ENCODE peak calls at places on chromosomes 4 and X, in ten cellular contexts. B, Q, W, N, Y, G, M, R, H and A are unnamed samples.

GRCh38 chr4:16204505-16204904 is 21.8 kb downstream of the TAPT1 start:
- DNase-seq in W (peak; percentile 68), H (no peak), Y (no peak), M (no peak), G (peak; percentile 41), Q (no peak), B (no peak), N (no peak), R (no peak), A (no peak)

GRCh38 chr4:158018090-158018808 is 154.6 kb downstream of the GASK1B start:
- DNase-seq in Y (no peak), H (no peak), G (no peak), M (no peak), Q (no peak), N (no peak), R (no peak), B (no peak), W (no peak), A (no peak)

GRCh38 chrX:154727418-154728323 is 23.2 kb downstream of the GAB3 start:
- DNase-seq in N (no peak), B (peak; percentile 78), Q (peak; percentile 73), R (peak; percentile 49), Y (peak; percentile 83), G (peak; percentile 65), M (peak; percentile 65), W (no peak), H (no peak), A (no peak)

GRCh38 chrX:85084770-85085393 is 81.2 kb downstream of the APOOL start:
- DNase-seq in Y (no peak), B (no peak), R (peak; percentile 21), Q (peak; percentile 54), W (no peak), M (no peak), N (no peak), H (peak; percentile 23), G (no peak), A (peak; percentile 35)

GRCh38 chrX:123961268-123962005 is at the start of gene STAG2:
- DNase-seq in Q (peak; percentile 74), Y (peak; percentile 86), R (peak; percentile 86), N (peak; percentile 86), G (peak; percentile 66), H (peak; percentile 78), M (peak; percentile 76), W (peak; percentile 76), B (peak; percentile 69), A (peak; percentile 87)

GRCh38 chr4:53781614-53782467 is 190.6 kb upstream of the LNX1 start:
- DNase-seq in B (no peak), M (no peak), Q (peak; percentile 47), G (no peak), R (no peak), N (no peak), H (no peak), Y (no peak), W (no peak), A (peak; percentile 52)

GRCh38 chrX:48919360-48919821 is 567 bp upstream of the PIM2 start:
- DNase-seq in M (no peak), B (no peak), W (no peak), N (no peak), G (no peak), R (peak; percentile 55), H (no peak), Q (no peak), Y (no peak), A (no peak)

GRCh38 chrX:93591398-93591797 is 82.0 kb downstream of the NAP1L3 start:
- DNase-seq in H (no peak), R (no peak), B (no peak), Y (no peak), N (no peak), M (no peak), G (no peak), W (no peak), Q (no peak), A (no peak)

GRCh38 chr4:10054571-10055041 is 33.3 kb upstream of the SLC2A9 start:
- DNase-seq in G (peak; percentile 12), R (no peak), Y (no peak), W (no peak), H (no peak), B (no peak), Q (no peak), N (no peak), M (no peak), A (no peak)

GRCh38 chr4:135605096-135605495 is 1403.5 kb upstream of the PABPC4L start:
- DNase-seq in H (no peak), B (no peak), R (no peak), N (no peak), W (no peak), Q (no peak), Y (no peak), G (no peak), M (no peak), A (no peak)

GRCh38 chr4:74682567-74683359 is 111.6 kb downstream of the BTC start:
- DNase-seq in R (peak; percentile 71), H (no peak), B (no peak), W (no peak), N (no peak), Q (peak; percentile 95), Y (no peak), M (no peak), G (peak; percentile 66), A (peak; percentile 24)

GRCh38 chrX:2699959-2700358 is 8.9 kb downstream of the CD99 start:
- DNase-seq in Q (no peak), H (no peak), R (no peak), B (peak; percentile 5), W (no peak), Y (no peak), N (peak; percentile 32), M (no peak), G (no peak), A (no peak)

GRCh38 chr4:158496030-158496741 is 25.5 kb upstream of the RXFP1 start:
- DNase-seq in N (no peak), W (peak; percentile 66), H (peak; percentile 60), Q (peak; percentile 8), M (no peak), Y (peak; percentile 14), G (peak; percentile 2), B (peak; percentile 26), R (peak; percentile 47), A (peak; percentile 39)

GRCh38 chr4:141352775-141353544 is 132.3 kb downstream of the ZNF330 start:
- DNase-seq in G (no peak), R (no peak), Y (no peak), B (no peak), H (no peak), N (no peak), M (no peak), W (no peak), Q (peak; percentile 40), A (no peak)

GRCh38 chr4:153227501-153227900 is 23.3 kb downstream of the TRIM2 start:
- DNase-seq in R (no peak), Y (no peak), Q (no peak), M (no peak), N (no peak), W (no peak), B (no peak), G (no peak), H (no peak), A (no peak)

GRCh38 chrX:129790146-129790545 is 10.4 kb downstream of the SASH3 start:
- DNase-seq in W (no peak), G (no peak), B (no peak), Q (no peak), Y (no peak), N (peak; percentile 16), R (no peak), M (no peak), H (no peak), A (no peak)
- H3K36me3 ChIP-seq in W (no peaks in the 10 kb centered on the region), G (no peaks in the 10 kb centered on the region), B (no peaks in the 10 kb centered on the region), Q (no peaks in the 10 kb centered on the region), Y (no peaks in the 10 kb centered on the region), N (peaks cover 92% of the 10 kb centered on the region), R (no peaks in the 10 kb centered on the region), M (no peaks in the 10 kb centered on the region), H (no peaks in the 10 kb centered on the region), A (no peaks in the 10 kb centered on the region)

GRCh38 chr4:72205298-72205697 is 173.5 kb downstream of the NPFFR2 start:
- DNase-seq in Y (no peak), G (no peak), R (no peak), Q (no peak), M (no peak), N (no peak), B (no peak), H (no peak), W (no peak), A (no peak)
- TF ChIP-seq CTCF in Y (no peak), G (no peak), R (no peak), Q (no peak), M (no peak), N (no peak), B (no peak), H (no peak), W (no peak), A (no peak)

DNA sequence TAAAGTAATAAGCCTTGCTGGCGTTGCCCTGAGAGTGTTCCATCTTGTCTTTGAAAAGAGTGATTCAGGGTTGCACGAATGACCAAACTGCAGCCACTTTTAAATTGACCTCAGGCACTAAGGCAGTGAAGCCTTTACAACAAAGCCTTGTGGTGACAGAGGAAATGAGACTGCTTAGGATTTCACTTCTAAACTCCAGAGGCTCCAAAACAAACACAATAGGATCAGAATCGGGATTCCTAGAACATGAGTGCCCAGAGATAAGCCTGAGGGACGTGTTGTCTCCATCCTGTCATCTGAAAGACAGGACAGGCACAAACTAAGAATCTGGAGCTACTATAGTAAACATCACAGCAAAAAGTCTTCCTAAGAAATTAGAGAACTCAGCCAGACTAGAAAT is 405.2 kb downstream of the PPARGC1A start:
- DNase-seq in M (no peak), B (no peak), G (no peak), Y (no peak), R (no peak), N (no peak), W (no peak), H (no peak), Q (no peak), A (no peak)
- H3K36me3 ChIP-seq in M (no peaks in the 10 kb centered on the region), B (no peaks in the 10 kb centered on the region), G (no peaks in the 10 kb centered on the region), Y (no peaks in the 10 kb centered on the region), R (no peaks in the 10 kb centered on the region), N (no peaks in the 10 kb centered on the region), W (no peaks in the 10 kb centered on the region), H (no peaks in the 10 kb centered on the region), Q (no peaks in the 10 kb centered on the region), A (no peaks in the 10 kb centered on the region)

DNA sequence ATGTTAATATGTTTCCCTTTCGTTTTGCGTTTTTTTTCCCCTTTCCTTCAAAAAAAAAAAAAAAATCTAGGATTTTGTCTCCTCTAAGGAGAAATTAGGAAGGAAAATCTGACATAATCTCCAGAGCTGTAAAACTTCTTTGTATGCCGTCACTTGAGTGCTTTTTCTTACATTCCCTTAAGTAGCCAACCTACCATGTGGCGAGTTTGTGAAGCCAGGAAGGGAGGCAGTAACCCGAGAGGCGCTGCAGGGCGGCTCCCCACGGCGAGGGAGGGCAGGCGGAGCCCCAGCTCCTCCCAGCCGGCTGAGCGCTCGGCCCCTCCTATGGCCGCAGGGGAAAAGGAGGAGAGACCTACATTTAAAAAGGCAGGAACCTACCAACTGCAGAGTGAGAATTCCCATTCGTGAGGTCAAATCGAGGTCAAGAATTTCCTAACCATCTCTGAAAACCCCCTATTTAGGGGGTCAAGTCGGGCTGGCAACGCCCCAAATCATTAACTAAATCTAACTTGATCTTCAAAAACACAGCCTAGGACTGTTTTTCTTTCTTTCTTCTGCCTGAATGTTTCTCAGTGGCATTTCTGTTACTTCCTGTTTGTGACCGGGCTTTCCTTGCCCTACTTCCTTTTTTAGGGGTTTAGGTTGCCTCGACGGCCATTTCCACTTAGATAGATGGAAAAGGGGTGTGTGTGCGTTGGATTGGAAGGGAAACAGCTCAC is 345.1 kb upstream of the KLF3 start:
- DNase-seq in H (peak; percentile 92), N (peak; percentile 95), Y (peak; percentile 91), Q (peak; percentile 92), W (peak; percentile 95), B (peak; percentile 94), R (peak; percentile 90), G (peak; percentile 91), M (peak; percentile 94), A (peak; percentile 76)
- TF ChIP-seq CTCF in H (no peak), N (no peak), Y (no peak), Q (no peak), W (peak; percentile 16), B (peak; percentile 39), R (no peak), G (no peak), M (peak; percentile 5), A (no peak)